ENCODE peak calls at places on chromosomes 16 and 17, in eight cellular contexts. One of them, this sample, is unnamed.

GRCh38 chr17:17849863-17850373 is 13.1 kb upstream of the SREBF1 start:
- DNase-seq in AG09319: no peak
- DNase-seq in OCI-LY7: peak; percentile 85
- DNase-seq in CD4-positive, alpha-beta T cell: peak; percentile 69
- DNase-seq in H9: peak; percentile 53
- DNase-seq in endothelial cell: no peak
- DNase-seq in bronchial epithelial cell: no peak
- DNase-seq in HFFc6: no peak
- DNase-seq in this sample: peak; percentile 67

GRCh38 chr17:41141361-41141760 is 1.0 kb upstream of the KRTAP4-6 start:
- DNase-seq in AG09319: no peak
- DNase-seq in OCI-LY7: no peak
- DNase-seq in CD4-positive, alpha-beta T cell: no peak
- DNase-seq in H9: no peak
- DNase-seq in endothelial cell: no peak
- DNase-seq in bronchial epithelial cell: no peak
- DNase-seq in HFFc6: no peak
- DNase-seq in this sample: no peak

GRCh38 chr16:57503366-57503765 is 17.1 kb upstream of the DOK4 start:
- DNase-seq in AG09319: no peak
- DNase-seq in OCI-LY7: no peak
- DNase-seq in CD4-positive, alpha-beta T cell: no peak
- DNase-seq in H9: peak; percentile 40
- DNase-seq in endothelial cell: no peak
- DNase-seq in bronchial epithelial cell: no peak
- DNase-seq in HFFc6: no peak
- DNase-seq in this sample: no peak

GRCh38 chr17:50290074-50290702 is 15.9 kb downstream of the TMEM92 start:
- DNase-seq in AG09319: peak; percentile 96
- DNase-seq in OCI-LY7: no peak
- DNase-seq in CD4-positive, alpha-beta T cell: no peak
- DNase-seq in H9: no peak
- DNase-seq in endothelial cell: no peak
- DNase-seq in bronchial epithelial cell: peak; percentile 99
- DNase-seq in HFFc6: peak; percentile 97
- DNase-seq in this sample: peak; percentile 99

GRCh38 chr17:80872999-80873951 is 118.4 kb upstream of the CHMP6 start:
- DNase-seq in AG09319: no peak
- DNase-seq in OCI-LY7: no peak
- DNase-seq in CD4-positive, alpha-beta T cell: no peak
- DNase-seq in H9: peak; percentile 90
- DNase-seq in endothelial cell: no peak
- DNase-seq in bronchial epithelial cell: no peak
- DNase-seq in HFFc6: peak; percentile 62
- DNase-seq in this sample: peak; percentile 19

GRCh38 chr16:7025616-7026190 is 306.9 kb upstream of the RBFOX1 start:
- DNase-seq in AG09319: no peak
- DNase-seq in OCI-LY7: peak; percentile 57
- DNase-seq in CD4-positive, alpha-beta T cell: no peak
- DNase-seq in H9: peak; percentile 89
- DNase-seq in endothelial cell: peak; percentile 57
- DNase-seq in bronchial epithelial cell: peak; percentile 12
- DNase-seq in HFFc6: no peak
- DNase-seq in this sample: no peak

GRCh38 chr16:72783716-72784320 is 264.1 kb downstream of the ZFHX3 start:
- DNase-seq in AG09319: no peak
- DNase-seq in OCI-LY7: no peak
- DNase-seq in CD4-positive, alpha-beta T cell: no peak
- DNase-seq in H9: no peak
- DNase-seq in endothelial cell: no peak
- DNase-seq in bronchial epithelial cell: peak; percentile 11
- DNase-seq in HFFc6: no peak
- DNase-seq in this sample: peak; percentile 11

GRCh38 chr17:35953720-35954119 is 10.2 kb upstream of the LYZL6 start:
- DNase-seq in AG09319: no peak
- DNase-seq in OCI-LY7: no peak
- DNase-seq in CD4-positive, alpha-beta T cell: no peak
- DNase-seq in H9: peak; percentile 53
- DNase-seq in endothelial cell: no peak
- DNase-seq in bronchial epithelial cell: no peak
- DNase-seq in HFFc6: no peak
- DNase-seq in this sample: no peak

DNA sequence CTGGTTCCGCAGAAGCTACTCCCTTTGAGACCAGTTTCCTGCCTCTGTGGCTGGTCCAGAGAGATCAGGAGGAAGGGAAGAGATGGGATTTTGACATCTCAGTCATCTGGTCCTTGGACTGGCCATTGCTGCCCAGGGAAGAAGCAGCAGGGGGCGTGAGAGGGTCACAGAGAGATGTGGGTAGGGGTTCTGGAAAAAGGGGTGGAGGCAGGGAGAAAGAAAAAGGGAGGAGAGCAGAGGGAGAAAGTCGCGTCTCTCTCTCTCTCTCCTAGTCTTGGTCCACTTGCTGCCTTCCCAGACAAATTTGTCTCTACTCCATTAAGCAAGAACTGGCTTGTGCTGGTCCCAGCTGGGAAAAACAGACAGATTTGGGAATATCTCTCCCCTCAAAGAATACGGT is 4.4 kb downstream of the SHBG start:
- DNase-seq in AG09319: no peak
- DNase-seq in OCI-LY7: no peak
- DNase-seq in CD4-positive, alpha-beta T cell: no peak
- DNase-seq in H9: peak; percentile 87
- DNase-seq in endothelial cell: peak; percentile 86
- DNase-seq in bronchial epithelial cell: no peak
- DNase-seq in HFFc6: peak; percentile 25
- DNase-seq in this sample: peak; percentile 66
- TF ChIP-seq CTCF in AG09319: peak; percentile 54
- TF ChIP-seq CTCF in OCI-LY7: peak; percentile 42
- TF ChIP-seq CTCF in CD4-positive, alpha-beta T cell: no peak
- TF ChIP-seq CTCF in H9: peak; percentile 71
- TF ChIP-seq CTCF in endothelial cell: no peak
- TF ChIP-seq CTCF in bronchial epithelial cell: peak; percentile 43
- TF ChIP-seq CTCF in HFFc6: peak; percentile 69
- TF ChIP-seq CTCF in this sample: peak; percentile 84

DNA sequence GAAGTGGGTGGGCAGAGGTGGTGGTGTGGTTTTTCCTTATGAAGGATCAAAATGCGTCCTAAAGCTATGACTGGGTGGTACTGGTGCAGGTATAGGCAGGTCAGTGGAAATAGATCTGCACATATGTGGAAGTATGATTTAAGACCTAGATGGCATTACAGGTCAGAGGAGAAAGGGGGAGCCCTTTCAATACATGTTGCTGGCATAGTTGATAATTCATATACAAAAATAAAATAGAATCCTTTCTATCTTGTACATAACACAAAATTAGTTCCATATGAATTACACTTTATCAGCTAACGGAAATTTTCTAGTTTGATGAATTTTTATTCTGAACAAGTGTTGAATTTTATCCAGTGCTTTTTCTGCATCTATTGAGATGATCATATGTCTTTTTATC is 20.8 kb upstream of the PIK3R5 start:
- DNase-seq in AG09319: no peak
- DNase-seq in OCI-LY7: peak; percentile 15
- DNase-seq in CD4-positive, alpha-beta T cell: no peak
- DNase-seq in H9: no peak
- DNase-seq in endothelial cell: no peak
- DNase-seq in bronchial epithelial cell: peak; percentile 13
- DNase-seq in HFFc6: no peak
- DNase-seq in this sample: no peak
- TF ChIP-seq CTCF in AG09319: no peak
- TF ChIP-seq CTCF in OCI-LY7: peak; percentile 71
- TF ChIP-seq CTCF in CD4-positive, alpha-beta T cell: peak; percentile 33
- TF ChIP-seq CTCF in H9: no peak
- TF ChIP-seq CTCF in endothelial cell: peak; percentile 19
- TF ChIP-seq CTCF in bronchial epithelial cell: no peak
- TF ChIP-seq CTCF in HFFc6: peak; percentile 22
- TF ChIP-seq CTCF in this sample: no peak

GRCh38 chr16:48526058-48526957 is 83.7 kb downstream of the N4BP1 start:
- DNase-seq in AG09319: no peak
- DNase-seq in OCI-LY7: peak; percentile 58
- DNase-seq in CD4-positive, alpha-beta T cell: no peak
- DNase-seq in H9: peak; percentile 86
- DNase-seq in endothelial cell: no peak
- DNase-seq in bronchial epithelial cell: peak; percentile 87
- DNase-seq in HFFc6: no peak
- DNase-seq in this sample: no peak
- TF ChIP-seq CTCF in AG09319: no peak
- TF ChIP-seq CTCF in OCI-LY7: peak; percentile 65
- TF ChIP-seq CTCF in CD4-positive, alpha-beta T cell: no peak
- TF ChIP-seq CTCF in H9: peak; percentile 72
- TF ChIP-seq CTCF in endothelial cell: no peak
- TF ChIP-seq CTCF in bronchial epithelial cell: peak; percentile 84
- TF ChIP-seq CTCF in HFFc6: peak; percentile 45
- TF ChIP-seq CTCF in this sample: peak; percentile 12

GRCh38 chr16:88747588-88748301 is 37.3 kb downstream of the PIEZO1 start:
- DNase-seq in AG09319: no peak
- DNase-seq in OCI-LY7: peak; percentile 66
- DNase-seq in CD4-positive, alpha-beta T cell: no peak
- DNase-seq in H9: peak; percentile 83
- DNase-seq in endothelial cell: no peak
- DNase-seq in bronchial epithelial cell: peak; percentile 40
- DNase-seq in HFFc6: no peak
- DNase-seq in this sample: no peak
- TF ChIP-seq CTCF in AG09319: no peak
- TF ChIP-seq CTCF in OCI-LY7: peak; percentile 70
- TF ChIP-seq CTCF in CD4-positive, alpha-beta T cell: no peak
- TF ChIP-seq CTCF in H9: peak; percentile 81
- TF ChIP-seq CTCF in endothelial cell: no peak
- TF ChIP-seq CTCF in bronchial epithelial cell: peak; percentile 79
- TF ChIP-seq CTCF in HFFc6: peak; percentile 58
- TF ChIP-seq CTCF in this sample: no peak

DNA sequence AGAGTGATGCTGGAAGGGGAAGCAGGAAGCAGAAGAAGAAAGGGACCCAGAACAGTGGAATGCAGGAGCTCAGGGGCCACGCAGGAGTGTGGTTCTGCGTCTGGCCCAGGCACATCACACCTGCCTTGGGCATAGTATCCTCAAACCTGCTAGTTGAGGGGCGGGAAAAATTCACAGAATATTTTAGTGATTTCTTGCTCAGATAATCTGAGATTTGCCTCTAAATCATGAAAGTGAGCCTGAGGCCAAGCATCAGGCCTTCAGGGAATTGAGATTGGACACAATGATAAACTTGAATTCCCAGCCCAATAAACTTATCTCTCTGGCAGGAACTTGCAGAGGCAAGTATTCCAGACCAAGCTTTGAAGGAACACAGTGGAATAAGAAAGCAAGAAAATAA is 48.5 kb upstream of the CCL2 start:
- DNase-seq in AG09319: no peak
- DNase-seq in OCI-LY7: no peak
- DNase-seq in CD4-positive, alpha-beta T cell: no peak
- DNase-seq in H9: no peak
- DNase-seq in endothelial cell: no peak
- DNase-seq in bronchial epithelial cell: no peak
- DNase-seq in HFFc6: no peak
- DNase-seq in this sample: no peak
- TF ChIP-seq CTCF in AG09319: no peak
- TF ChIP-seq CTCF in OCI-LY7: no peak
- TF ChIP-seq CTCF in CD4-positive, alpha-beta T cell: no peak
- TF ChIP-seq CTCF in H9: no peak
- TF ChIP-seq CTCF in endothelial cell: no peak
- TF ChIP-seq CTCF in bronchial epithelial cell: no peak
- TF ChIP-seq CTCF in HFFc6: no peak
- TF ChIP-seq CTCF in this sample: no peak

GRCh38 chr16:1997591-1998359 is 8.0 kb downstream of the SYNGR3 start:
- DNase-seq in AG09319: peak; percentile 61
- DNase-seq in OCI-LY7: no peak
- DNase-seq in CD4-positive, alpha-beta T cell: no peak
- DNase-seq in H9: no peak
- DNase-seq in endothelial cell: no peak
- DNase-seq in bronchial epithelial cell: no peak
- DNase-seq in HFFc6: no peak
- DNase-seq in this sample: peak; percentile 97
- TF ChIP-seq CTCF in AG09319: no peak
- TF ChIP-seq CTCF in OCI-LY7: no peak
- TF ChIP-seq CTCF in CD4-positive, alpha-beta T cell: no peak
- TF ChIP-seq CTCF in H9: no peak
- TF ChIP-seq CTCF in endothelial cell: no peak
- TF ChIP-seq CTCF in bronchial epithelial cell: no peak
- TF ChIP-seq CTCF in HFFc6: no peak
- TF ChIP-seq CTCF in this sample: no peak

GRCh38 chr17:37432671-37433070 is 26.0 kb downstream of the TADA2A start:
- DNase-seq in AG09319: no peak
- DNase-seq in OCI-LY7: no peak
- DNase-seq in CD4-positive, alpha-beta T cell: no peak
- DNase-seq in H9: no peak
- DNase-seq in endothelial cell: no peak
- DNase-seq in bronchial epithelial cell: no peak
- DNase-seq in HFFc6: no peak
- DNase-seq in this sample: no peak

GRCh38 chr17:37440424-37440823 is 33.7 kb downstream of the TADA2A start:
- DNase-seq in AG09319: no peak
- DNase-seq in OCI-LY7: no peak
- DNase-seq in CD4-positive, alpha-beta T cell: no peak
- DNase-seq in H9: no peak
- DNase-seq in endothelial cell: no peak
- DNase-seq in bronchial epithelial cell: no peak
- DNase-seq in HFFc6: no peak
- DNase-seq in this sample: no peak

GRCh38 chr17:37438141-37438540 is 31.5 kb downstream of the TADA2A start:
- DNase-seq in AG09319: no peak
- DNase-seq in OCI-LY7: peak; percentile 15
- DNase-seq in CD4-positive, alpha-beta T cell: no peak
- DNase-seq in H9: no peak
- DNase-seq in endothelial cell: no peak
- DNase-seq in bronchial epithelial cell: peak; percentile 21
- DNase-seq in HFFc6: no peak
- DNase-seq in this sample: peak; percentile 9
- TF ChIP-seq CTCF in AG09319: no peak
- TF ChIP-seq CTCF in OCI-LY7: peak; percentile 79
- TF ChIP-seq CTCF in CD4-positive, alpha-beta T cell: no peak
- TF ChIP-seq CTCF in H9: peak; percentile 66
- TF ChIP-seq CTCF in endothelial cell: peak; percentile 24
- TF ChIP-seq CTCF in bronchial epithelial cell: peak; percentile 33
- TF ChIP-seq CTCF in HFFc6: peak; percentile 59
- TF ChIP-seq CTCF in this sample: peak; percentile 33

GRCh38 chr17:21242026-21242700 is 11.0 kb downstream of the NATD1 start:
- DNase-seq in AG09319: no peak
- DNase-seq in OCI-LY7: no peak
- DNase-seq in CD4-positive, alpha-beta T cell: no peak
- DNase-seq in H9: no peak
- DNase-seq in endothelial cell: no peak
- DNase-seq in bronchial epithelial cell: no peak
- DNase-seq in HFFc6: peak; percentile 38
- DNase-seq in this sample: no peak

GRCh38 chr17:21241564-21241963 is 11.6 kb downstream of the NATD1 start:
- DNase-seq in AG09319: no peak
- DNase-seq in OCI-LY7: no peak
- DNase-seq in CD4-positive, alpha-beta T cell: no peak
- DNase-seq in H9: no peak
- DNase-seq in endothelial cell: no peak
- DNase-seq in bronchial epithelial cell: no peak
- DNase-seq in HFFc6: no peak
- DNase-seq in this sample: no peak

GRCh38 chr17:21242780-21243515 is 10.3 kb downstream of the NATD1 start:
- DNase-seq in AG09319: no peak
- DNase-seq in OCI-LY7: no peak
- DNase-seq in CD4-positive, alpha-beta T cell: no peak
- DNase-seq in H9: no peak
- DNase-seq in endothelial cell: no peak
- DNase-seq in bronchial epithelial cell: no peak
- DNase-seq in HFFc6: no peak
- DNase-seq in this sample: no peak

GRCh38 chr17:21240375-21241055 is 12.7 kb downstream of the NATD1 start:
- DNase-seq in AG09319: no peak
- DNase-seq in OCI-LY7: no peak
- DNase-seq in CD4-positive, alpha-beta T cell: no peak
- DNase-seq in H9: no peak
- DNase-seq in endothelial cell: no peak
- DNase-seq in bronchial epithelial cell: no peak
- DNase-seq in HFFc6: no peak
- DNase-seq in this sample: no peak

GRCh38 chr17:21239680-21240374 is 13.4 kb downstream of the NATD1 start:
- DNase-seq in AG09319: no peak
- DNase-seq in OCI-LY7: peak; percentile 51
- DNase-seq in CD4-positive, alpha-beta T cell: no peak
- DNase-seq in H9: peak; percentile 76
- DNase-seq in endothelial cell: peak; percentile 21
- DNase-seq in bronchial epithelial cell: peak; percentile 24
- DNase-seq in HFFc6: peak; percentile 23
- DNase-seq in this sample: peak; percentile 41
- TF ChIP-seq CTCF in AG09319: peak; percentile 43
- TF ChIP-seq CTCF in OCI-LY7: peak; percentile 66
- TF ChIP-seq CTCF in CD4-positive, alpha-beta T cell: peak; percentile 23
- TF ChIP-seq CTCF in H9: peak; percentile 69
- TF ChIP-seq CTCF in endothelial cell: peak; percentile 61
- TF ChIP-seq CTCF in bronchial epithelial cell: peak; percentile 46
- TF ChIP-seq CTCF in HFFc6: peak; percentile 75
- TF ChIP-seq CTCF in this sample: peak; percentile 59